ENCODE peak calls at places on chromosome 18, in four cellular contexts. X is DND-41, S is IMR-90, W is fibroblast of lung. H is an unnamed sample.

GRCh38 chr18:21242141-21243040 is at the start of gene GREB1L:
- DNase-seq in X (no peak), S (no peak), W (peak; percentile 69), H (peak; percentile 34)

GRCh38 chr18:39419315-39419714 is 1853.7 kb upstream of the CELF4 start:
- DNase-seq in X (no peak), S (no peak), W (no peak), H (no peak)

GRCh38 chr18:63238711-63239110 is 80.9 kb downstream of the BCL2 start:
- DNase-seq in X (no peak), S (no peak), W (peak; percentile 5), H (no peak)

GRCh38 chr18:29034113-29034856 is 857.4 kb upstream of the CDH2 start:
- DNase-seq in X (no peak), S (no peak), W (peak; percentile 29), H (no peak)

GRCh38 chr18:48961547-48961946 is 10.8 kb upstream of the SMAD7 start:
- DNase-seq in X (no peak), S (peak; percentile 52), W (peak; percentile 86), H (no peak)

GRCh38 chr18:66872277-66872676 is 268.4 kb upstream of the CDH19 start:
- DNase-seq in X (no peak), S (no peak), W (peak; percentile 19), H (no peak)

GRCh38 chr18:67608909-67609308 is 92.4 kb upstream of the DSEL start:
- DNase-seq in X (no peak), S (peak; percentile 75), W (peak; percentile 82), H (no peak)

GRCh38 chr18:80166725-80167124 is 57.7 kb downstream of the ADNP2 start:
- DNase-seq in X (no peak), S (no peak), W (no peak), H (no peak)

GRCh38 chr18:70354080-70354479 is 65.2 kb downstream of the SOCS6 start:
- DNase-seq in X (no peak), S (no peak), W (no peak), H (no peak)

GRCh38 chr18:2082676-2083075 is 488.6 kb downstream of the METTL4 start:
- DNase-seq in X (no peak), S (no peak), W (no peak), H (no peak)

GRCh38 chr18:2087877-2088673 is 483.2 kb downstream of the METTL4 start:
- DNase-seq in X (no peak), S (no peak), W (no peak), H (no peak)

GRCh38 chr18:2086439-2086838 is 484.9 kb downstream of the METTL4 start:
- DNase-seq in X (no peak), S (no peak), W (no peak), H (no peak)

GRCh38 chr18:2089416-2089815 is 481.9 kb downstream of the METTL4 start:
- DNase-seq in X (peak; percentile 27), S (no peak), W (no peak), H (no peak)

GRCh38 chr18:2083691-2084090 is 487.6 kb downstream of the METTL4 start:
- DNase-seq in X (peak; percentile 9), S (no peak), W (no peak), H (no peak)
- TF ChIP-seq CTCF in X (peak; percentile 62), S (no peak), W (no peak), H (no peak)

GRCh38 chr18:23226386-23226785 is 91.1 kb downstream of the CABLES1 start:
- DNase-seq in X (no peak), S (peak; percentile 61), W (peak; percentile 73), H (no peak)

GRCh38 chr18:23228102-23229051 is 93.1 kb downstream of the CABLES1 start:
- DNase-seq in X (no peak), S (peak; percentile 75), W (peak; percentile 77), H (no peak)

GRCh38 chr18:23226930-23227728 is 91.8 kb downstream of the CABLES1 start:
- DNase-seq in X (no peak), S (peak; percentile 94), W (peak; percentile 94), H (no peak)

GRCh38 chr18:23229472-23229871 is 94.2 kb downstream of the CABLES1 start:
- DNase-seq in X (no peak), S (peak; percentile 50), W (peak; percentile 17), H (no peak)

GRCh38 chr18:23227729-23228075 is 92.4 kb downstream of the CABLES1 start:
- DNase-seq in X (no peak), S (no peak), W (no peak), H (no peak)
- H3K9ac ChIP-seq in X (no peak overlapping the region), S (no peak overlapping the region), W (no peak overlapping the region), H (no peak overlapping the region)

GRCh38 chr18:58539659-58540380 is 89.1 kb downstream of the ALPK2 start:
- DNase-seq in X (no peak), S (no peak), W (no peak), H (no peak)

GRCh38 chr18:58540381-58540943 is 88.4 kb downstream of the ALPK2 start:
- DNase-seq in X (no peak), S (no peak), W (no peak), H (no peak)

GRCh38 chr18:58541789-58542425 is 87.0 kb downstream of the ALPK2 start:
- DNase-seq in X (no peak), S (peak; percentile 99), W (peak; percentile 100), H (no peak)

GRCh38 chr18:58542426-58543159 is 86.3 kb downstream of the ALPK2 start:
- DNase-seq in X (no peak), S (no peak), W (no peak), H (no peak)

GRCh38 chr18:58541137-58541788 is 87.6 kb downstream of the ALPK2 start:
- DNase-seq in X (peak; percentile 15), S (peak; percentile 44), W (peak; percentile 32), H (no peak)
- TF ChIP-seq CTCF in X (peak; percentile 32), S (peak; percentile 28), W (no peak), H (no peak)

GRCh38 chr18:8835556-8835955 is 130.2 kb downstream of the MTCL1 start:
- DNase-seq in X (no peak), S (peak; percentile 41), W (peak; percentile 66), H (no peak)

GRCh38 chr18:8833480-8833879 is 128.1 kb downstream of the MTCL1 start:
- DNase-seq in X (no peak), S (no peak), W (no peak), H (no peak)

GRCh38 chr18:8831531-8831930 is 126.2 kb downstream of the MTCL1 start:
- DNase-seq in X (no peak), S (no peak), W (no peak), H (no peak)

GRCh38 chr18:8839285-8839684 is 133.9 kb downstream of the MTCL1 start:
- DNase-seq in X (no peak), S (no peak), W (peak; percentile 76), H (no peak)

DNA sequence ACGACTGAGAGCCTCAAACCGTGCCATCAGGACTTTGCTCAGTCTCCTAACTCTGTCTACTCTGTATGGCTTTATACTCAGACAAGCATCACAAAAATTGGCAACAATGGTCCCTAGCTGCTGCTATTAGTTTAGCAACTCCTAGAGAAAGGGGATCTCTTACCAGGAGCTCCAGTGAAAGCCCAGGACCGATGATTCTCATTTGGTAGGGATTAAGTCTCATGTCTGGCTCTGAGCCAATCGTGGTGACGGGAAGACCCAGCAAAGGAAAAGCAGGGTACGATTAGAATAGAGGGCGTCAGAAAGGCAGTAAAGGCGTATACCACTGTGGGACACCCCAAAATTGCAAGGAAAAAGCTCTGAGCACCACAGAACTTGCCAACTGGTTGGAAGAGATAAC is 129.5 kb downstream of the MTCL1 start:
- DNase-seq in X (no peak), S (no peak), W (no peak), H (no peak)
- H3K9ac ChIP-seq in X (no peak overlapping the region), S (no peak overlapping the region), W (no peak overlapping the region), H (no peak overlapping the region)

GRCh38 chr18:74183110-74183509 is 34.8 kb downstream of the TIMM21 start:
- DNase-seq in X (no peak), S (no peak), W (no peak), H (no peak)
- TF ChIP-seq CTCF in X (no peak), S (no peak), W (no peak), H (no peak)

GRCh38 chr18:26547302-26548143 is 830 bp downstream of the KCTD1 start:
- DNase-seq in X (peak; percentile 10), S (peak; percentile 84), W (peak; percentile 92), H (peak; percentile 70)
- H3K9ac ChIP-seq in X (peak overlapping the region; percentile 92), S (no peak overlapping the region), W (peak overlapping the region; percentile 63), H (peak overlapping the region; percentile 79)

DNA sequence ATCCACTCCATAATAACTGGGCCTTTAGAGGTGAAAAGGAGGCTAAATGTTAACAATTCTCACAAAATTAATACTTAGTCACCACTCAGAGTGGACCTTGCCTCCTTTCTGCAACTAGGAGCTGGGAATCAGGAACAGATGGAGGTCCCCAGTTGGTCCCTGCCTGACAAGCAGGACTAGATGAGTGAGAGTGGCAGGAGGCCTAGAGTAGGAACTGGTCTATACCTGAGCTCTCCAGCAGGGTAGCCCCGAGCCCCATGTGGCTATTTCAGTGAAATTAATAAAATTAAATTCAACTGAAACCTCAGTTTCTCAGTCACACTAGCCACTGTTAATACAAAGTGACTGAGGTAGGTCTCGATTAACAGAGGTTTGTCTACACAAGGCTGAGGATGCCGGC is 150.5 kb downstream of the MYO5B start:
- DNase-seq in X (no peak), S (no peak), W (no peak), H (no peak)
- TF ChIP-seq CTCF in X (no peak), S (no peak), W (no peak), H (no peak)